ENCODE peak calls at places on chromosomes 6 and 20, in eight cellular contexts. T, D, M, R, S, B, O and X are unnamed samples.

GRCh38 chr6:24768361-24768760 is 6.4 kb upstream of the GMNN start:
- DNase-seq in T (no peak), D (no peak), M (no peak), R (no peak), S (no peak), B (no peak), O (no peak), X (no peak)

GRCh38 chr6:77834591-77834996 is 181.8 kb downstream of the MEI4 start:
- DNase-seq in T (no peak), D (no peak), M (no peak), R (no peak), S (no peak), B (no peak), O (no peak), X (no peak)

GRCh38 chr6:170405311-170405975 is 98.9 kb downstream of the FAM120B start:
- DNase-seq in T (no peak), D (no peak), M (peak), R (no peak), S (no peak), B (no peak), O (no peak), X (no peak)

GRCh38 chr20:40963505-40963845 is 65.1 kb upstream of the TOP1 start:
- DNase-seq in T (no peak), D (no peak), M (no peak), R (no peak), S (no peak), B (no peak), O (no peak), X (peak)

GRCh38 chr6:291148-291696 is 1.1 kb upstream of the DUSP22 start:
- DNase-seq in T (no peak), D (peak), M (no peak), R (peak), S (no peak), B (no peak), O (no peak), X (peak)

GRCh38 chr6:39276379-39276995 is 37.7 kb downstream of the KCNK17 start:
- DNase-seq in T (no peak), D (no peak), M (no peak), R (no peak), S (no peak), B (no peak), O (no peak), X (no peak)

GRCh38 chr20:50675671-50676376 is 15.5 kb downstream of the RIPOR3 start:
- DNase-seq in T (peak), D (no peak), M (peak), R (no peak), S (no peak), B (no peak), O (no peak), X (no peak)

GRCh38 chr6:137975058-137975940 is 108.2 kb downstream of the TNFAIP3 start:
- DNase-seq in T (no peak), D (no peak), M (no peak), R (no peak), S (no peak), B (no peak), O (no peak), X (no peak)

GRCh38 chr6:127924440-127924839 is 23.6 kb upstream of the THEMIS start:
- DNase-seq in T (no peak), D (no peak), M (no peak), R (no peak), S (no peak), B (no peak), O (no peak), X (no peak)

GRCh38 chr6:81996414-81996813 is 243.9 kb upstream of the TENT5A start:
- DNase-seq in T (no peak), D (no peak), M (no peak), R (no peak), S (no peak), B (no peak), O (no peak), X (no peak)

GRCh38 chr6:100435299-100435698 is 29.4 kb downstream of the SIM1 start:
- DNase-seq in T (no peak), D (no peak), M (peak), R (no peak), S (no peak), B (no peak), O (no peak), X (peak)

GRCh38 chr6:14537061-14537460 is 419.5 kb downstream of the CD83 start:
- DNase-seq in T (no peak), D (no peak), M (no peak), R (no peak), S (no peak), B (no peak), O (no peak), X (no peak)

GRCh38 chr20:63082308-63082938 is 75.7 kb upstream of the BHLHE23 start:
- DNase-seq in T (peak), D (no peak), M (peak), R (no peak), S (no peak), B (peak), O (no peak), X (no peak)

GRCh38 chr6:100880149-100880900 is 804 bp downstream of the ASCC3 start:
- DNase-seq in T (no peak), D (no peak), M (no peak), R (no peak), S (no peak), B (no peak), O (no peak), X (no peak)

GRCh38 chr6:47180633-47181032 is 129.1 kb downstream of the TNFRSF21 start:
- DNase-seq in T (no peak), D (no peak), M (peak), R (no peak), S (no peak), B (no peak), O (no peak), X (peak)

GRCh38 chr6:145749632-145750031 is 14.3 kb upstream of the EPM2A start:
- DNase-seq in T (no peak), D (no peak), M (no peak), R (no peak), S (no peak), B (no peak), O (no peak), X (no peak)

GRCh38 chr6:136077834-136078576 is 172.1 kb downstream of the MTFR2 start:
- DNase-seq in T (no peak), D (no peak), M (no peak), R (no peak), S (no peak), B (no peak), O (no peak), X (no peak)

GRCh38 chr6:64437996-64438395 is 802.4 kb downstream of the PHF3 start:
- DNase-seq in T (no peak), D (no peak), M (no peak), R (no peak), S (no peak), B (no peak), O (no peak), X (no peak)

GRCh38 chr20:44402391-44403193 is 47.1 kb downstream of the HNF4A start:
- DNase-seq in T (peak), D (no peak), M (peak), R (no peak), S (no peak), B (no peak), O (no peak), X (no peak)

GRCh38 chr6:83265384-83265783 is 72.2 kb downstream of the RWDD2A start:
- DNase-seq in T (no peak), D (no peak), M (no peak), R (no peak), S (no peak), B (no peak), O (no peak), X (no peak)

GRCh38 chr6:34992353-34992752 is 103.3 kb downstream of the ANKS1A start:
- DNase-seq in T (no peak), D (no peak), M (no peak), R (no peak), S (no peak), B (no peak), O (no peak), X (no peak)

GRCh38 chr20:47124235-47124717 is 229.6 kb downstream of the EYA2 start:
- DNase-seq in T (no peak), D (no peak), M (no peak), R (no peak), S (no peak), B (no peak), O (no peak), X (no peak)

GRCh38 chr20:63473555-63474449 is 1.3 kb upstream of the KCNQ2 start:
- DNase-seq in T (no peak), D (no peak), M (no peak), R (no peak), S (no peak), B (no peak), O (no peak), X (no peak)

GRCh38 chr6:25175656-25176055 is 103.5 kb upstream of the CARMIL1 start:
- DNase-seq in T (no peak), D (no peak), M (no peak), R (no peak), S (no peak), B (no peak), O (no peak), X (no peak)

GRCh38 chr20:39295301-39295700 is 333.2 kb downstream of the DHX35 start:
- DNase-seq in T (no peak), D (no peak), M (no peak), R (no peak), S (no peak), B (no peak), O (no peak), X (no peak)

GRCh38 chr20:9110916-9111432 is 42.1 kb downstream of the PLCB4 start:
- DNase-seq in T (no peak), D (no peak), M (no peak), R (no peak), S (no peak), B (no peak), O (no peak), X (no peak)